ENCODE peak calls at places on chromosome 11, in four cellular contexts. I is cardiac muscle cell, Y is left lung, W is RPMI7951. E is an unnamed sample.

GRCh38 chr11:17378655-17379054 is 9.8 kb downstream of the KCNJ11 start:
- DNase-seq in W (no peak), I (no peak), Y (no peak), E (no peak)

GRCh38 chr11:64021742-64022067 is 14.0 kb upstream of the FLRT1 start:
- DNase-seq in Y (no peak), I (no peak), W (no peak), E (no peak)

GRCh38 chr11:62266558-62266957 is 3.4 kb upstream of the SCGB2A2 start:
- DNase-seq in Y (no peak), W (peak; percentile 49), I (no peak), E (no peak)

GRCh38 chr11:43532046-43532445 is 148.5 kb upstream of the HSD17B12 start:
- DNase-seq in I (no peak), W (no peak), Y (no peak), E (no peak)

GRCh38 chr11:117259417-117259816 is 26.9 kb downstream of the RNF214 start:
- DNase-seq in Y (no peak), I (peak; percentile 73), W (peak; percentile 18), E (no peak)

GRCh38 chr11:62805991-62806441 is 776 bp upstream of the NXF1 start:
- DNase-seq in Y (no peak), I (peak; percentile 16), W (peak; percentile 28), E (no peak)

GRCh38 chr11:29214833-29215232 is 802.0 kb downstream of the KCNA4 start:
- DNase-seq in W (no peak), Y (no peak), I (peak; percentile 11), E (no peak)

GRCh38 chr11:11010624-11011127 is 152.8 kb upstream of the ZBED5 start:
- DNase-seq in W (peak; percentile 60), Y (peak; percentile 44), I (no peak), E (no peak)